ENCODE peak calls at places on chromosomes 1 and 21, in eight cellular contexts. One of them, this sample, is unnamed.

GRCh38 chr1:36352141-36352909 is 28.9 kb upstream of the EVA1B start:
- DNase-seq in left ventricle myocardium inferior: no peak
- DNase-seq in lung: no peak
- DNase-seq in fibroblast of the aortic adventitia: peak; percentile 23
- DNase-seq in H9: no peak
- DNase-seq in BJ: no peak
- DNase-seq in bronchial epithelial cell: no peak
- DNase-seq in nephron progenitor cell: no peak
- DNase-seq in this sample: no peak

GRCh38 chr1:88791192-88791591 is 100.2 kb downstream of the GTF2B start:
- DNase-seq in nephron progenitor cell: no peak
- DNase-seq in H9: no peak
- DNase-seq in BJ: no peak
- DNase-seq in fibroblast of the aortic adventitia: peak; percentile 8
- DNase-seq in bronchial epithelial cell: no peak
- DNase-seq in lung: no peak
- DNase-seq in left ventricle myocardium inferior: no peak
- DNase-seq in this sample: no peak

GRCh38 chr1:114154146-114154962 is 685 bp upstream of the SYT6 start:
- DNase-seq in lung: no peak
- DNase-seq in H9: peak; percentile 68
- DNase-seq in fibroblast of the aortic adventitia: peak; percentile 13
- DNase-seq in bronchial epithelial cell: no peak
- DNase-seq in BJ: no peak
- DNase-seq in left ventricle myocardium inferior: no peak
- DNase-seq in nephron progenitor cell: peak; percentile 59
- DNase-seq in this sample: no peak

GRCh38 chr1:82446955-82447354 is 646.2 kb downstream of the ADGRL2 start:
- DNase-seq in BJ: no peak
- DNase-seq in left ventricle myocardium inferior: no peak
- DNase-seq in fibroblast of the aortic adventitia: no peak
- DNase-seq in lung: no peak
- DNase-seq in H9: no peak
- DNase-seq in nephron progenitor cell: no peak
- DNase-seq in bronchial epithelial cell: no peak
- DNase-seq in this sample: no peak

GRCh38 chr1:168550971-168551370 is 7.2 kb upstream of the XCL2 start:
- DNase-seq in lung: no peak
- DNase-seq in BJ: no peak
- DNase-seq in H9: no peak
- DNase-seq in fibroblast of the aortic adventitia: peak; percentile 14
- DNase-seq in left ventricle myocardium inferior: no peak
- DNase-seq in bronchial epithelial cell: no peak
- DNase-seq in nephron progenitor cell: no peak
- DNase-seq in this sample: no peak

GRCh38 chr21:14995695-14996490 is 68.9 kb downstream of the NRIP1 start:
- DNase-seq in nephron progenitor cell: no peak
- DNase-seq in bronchial epithelial cell: no peak
- DNase-seq in lung: no peak
- DNase-seq in left ventricle myocardium inferior: no peak
- DNase-seq in H9: no peak
- DNase-seq in BJ: no peak
- DNase-seq in fibroblast of the aortic adventitia: peak; percentile 89
- DNase-seq in this sample: peak; percentile 13

GRCh38 chr1:176199707-176200106 is 7.4 kb downstream of the COP1 start:
- DNase-seq in nephron progenitor cell: no peak
- DNase-seq in BJ: no peak
- DNase-seq in H9: no peak
- DNase-seq in bronchial epithelial cell: no peak
- DNase-seq in fibroblast of the aortic adventitia: no peak
- DNase-seq in lung: no peak
- DNase-seq in left ventricle myocardium inferior: no peak
- DNase-seq in this sample: no peak

GRCh38 chr21:45592208-45592619 is 50.0 kb upstream of the SLC19A1 start:
- DNase-seq in H9: no peak
- DNase-seq in lung: no peak
- DNase-seq in BJ: no peak
- DNase-seq in bronchial epithelial cell: peak; percentile 4
- DNase-seq in nephron progenitor cell: no peak
- DNase-seq in left ventricle myocardium inferior: no peak
- DNase-seq in fibroblast of the aortic adventitia: peak; percentile 10
- DNase-seq in this sample: no peak

GRCh38 chr1:173475564-173476196 is 1.5 kb upstream of the PRDX6 start:
- DNase-seq in lung: no peak
- DNase-seq in H9: no peak
- DNase-seq in bronchial epithelial cell: peak; percentile 87
- DNase-seq in nephron progenitor cell: no peak
- DNase-seq in left ventricle myocardium inferior: no peak
- DNase-seq in fibroblast of the aortic adventitia: peak; percentile 75
- DNase-seq in BJ: no peak
- DNase-seq in this sample: peak; percentile 66

GRCh38 chr21:34946385-34947121 is 102.5 kb downstream of the RUNX1 start:
- DNase-seq in fibroblast of the aortic adventitia: no peak
- DNase-seq in nephron progenitor cell: no peak
- DNase-seq in bronchial epithelial cell: no peak
- DNase-seq in lung: no peak
- DNase-seq in H9: no peak
- DNase-seq in left ventricle myocardium inferior: no peak
- DNase-seq in BJ: no peak
- DNase-seq in this sample: no peak

GRCh38 chr1:234478152-234478480 is 863 bp downstream of the TARBP1 start:
- DNase-seq in bronchial epithelial cell: peak; percentile 56
- DNase-seq in lung: peak; percentile 66
- DNase-seq in H9: peak; percentile 76
- DNase-seq in BJ: no peak
- DNase-seq in fibroblast of the aortic adventitia: peak; percentile 28
- DNase-seq in nephron progenitor cell: no peak
- DNase-seq in left ventricle myocardium inferior: no peak
- DNase-seq in this sample: peak; percentile 54

GRCh38 chr1:64920936-64921589 is 45.3 kb downstream of the JAK1 start:
- DNase-seq in nephron progenitor cell: no peak
- DNase-seq in lung: no peak
- DNase-seq in bronchial epithelial cell: peak; percentile 48
- DNase-seq in BJ: no peak
- DNase-seq in H9: no peak
- DNase-seq in fibroblast of the aortic adventitia: peak; percentile 87
- DNase-seq in left ventricle myocardium inferior: no peak
- DNase-seq in this sample: peak; percentile 67

GRCh38 chr1:154988053-154988954 is 5.1 kb upstream of the LENEP start:
- DNase-seq in bronchial epithelial cell: no peak
- DNase-seq in H9: no peak
- DNase-seq in nephron progenitor cell: no peak
- DNase-seq in lung: no peak
- DNase-seq in BJ: no peak
- DNase-seq in fibroblast of the aortic adventitia: no peak
- DNase-seq in left ventricle myocardium inferior: no peak
- DNase-seq in this sample: no peak

GRCh38 chr1:220680085-220680687 is 10.0 kb upstream of the C1orf115 start:
- DNase-seq in H9: no peak
- DNase-seq in bronchial epithelial cell: peak; percentile 55
- DNase-seq in BJ: no peak
- DNase-seq in fibroblast of the aortic adventitia: peak; percentile 53
- DNase-seq in left ventricle myocardium inferior: no peak
- DNase-seq in nephron progenitor cell: peak; percentile 41
- DNase-seq in lung: no peak
- DNase-seq in this sample: peak; percentile 32

GRCh38 chr1:99606306-99606705 is 39.6 kb upstream of the PALMD start:
- DNase-seq in nephron progenitor cell: no peak
- DNase-seq in H9: no peak
- DNase-seq in left ventricle myocardium inferior: no peak
- DNase-seq in bronchial epithelial cell: no peak
- DNase-seq in lung: no peak
- DNase-seq in BJ: no peak
- DNase-seq in fibroblast of the aortic adventitia: no peak
- DNase-seq in this sample: no peak

GRCh38 chr21:29166333-29166732 is 35.9 kb downstream of the MAP3K7CL start:
- DNase-seq in bronchial epithelial cell: no peak
- DNase-seq in nephron progenitor cell: no peak
- DNase-seq in BJ: no peak
- DNase-seq in fibroblast of the aortic adventitia: no peak
- DNase-seq in lung: no peak
- DNase-seq in H9: no peak
- DNase-seq in left ventricle myocardium inferior: no peak
- DNase-seq in this sample: no peak

GRCh38 chr21:41373769-41374168 is 11.9 kb downstream of the MX2 start:
- DNase-seq in left ventricle myocardium inferior: no peak
- DNase-seq in fibroblast of the aortic adventitia: no peak
- DNase-seq in BJ: no peak
- DNase-seq in bronchial epithelial cell: no peak
- DNase-seq in lung: no peak
- DNase-seq in H9: peak; percentile 15
- DNase-seq in nephron progenitor cell: no peak
- DNase-seq in this sample: no peak

GRCh38 chr1:219325368-219325742 is 151.7 kb downstream of the LYPLAL1 start:
- DNase-seq in BJ: no peak
- DNase-seq in nephron progenitor cell: no peak
- DNase-seq in lung: no peak
- DNase-seq in bronchial epithelial cell: no peak
- DNase-seq in left ventricle myocardium inferior: no peak
- DNase-seq in fibroblast of the aortic adventitia: no peak
- DNase-seq in H9: no peak
- DNase-seq in this sample: no peak

GRCh38 chr1:53075761-53076163 is 13.7 kb downstream of the PODN start:
- DNase-seq in nephron progenitor cell: no peak
- DNase-seq in lung: no peak
- DNase-seq in bronchial epithelial cell: no peak
- DNase-seq in BJ: no peak
- DNase-seq in left ventricle myocardium inferior: peak; percentile 14
- DNase-seq in H9: no peak
- DNase-seq in fibroblast of the aortic adventitia: no peak
- DNase-seq in this sample: no peak
- TF ChIP-seq CTCF in nephron progenitor cell: no peak
- TF ChIP-seq CTCF in lung: no peak
- TF ChIP-seq CTCF in bronchial epithelial cell: no peak
- TF ChIP-seq CTCF in BJ: no peak
- TF ChIP-seq CTCF in left ventricle myocardium inferior: no peak
- TF ChIP-seq CTCF in H9: no peak
- TF ChIP-seq CTCF in fibroblast of the aortic adventitia: no peak
- TF ChIP-seq CTCF in this sample: no peak

GRCh38 chr1:66943361-66943969 is 18.7 kb downstream of the MIER1 start:
- DNase-seq in fibroblast of the aortic adventitia: no peak
- DNase-seq in left ventricle myocardium inferior: no peak
- DNase-seq in BJ: no peak
- DNase-seq in nephron progenitor cell: no peak
- DNase-seq in bronchial epithelial cell: no peak
- DNase-seq in lung: no peak
- DNase-seq in H9: no peak
- DNase-seq in this sample: no peak
- TF ChIP-seq CTCF in fibroblast of the aortic adventitia: no peak
- TF ChIP-seq CTCF in left ventricle myocardium inferior: no peak
- TF ChIP-seq CTCF in BJ: no peak
- TF ChIP-seq CTCF in nephron progenitor cell: no peak
- TF ChIP-seq CTCF in bronchial epithelial cell: no peak
- TF ChIP-seq CTCF in lung: no peak
- TF ChIP-seq CTCF in H9: no peak
- TF ChIP-seq CTCF in this sample: no peak

GRCh38 chr1:161200992-161201827 is 957 bp upstream of the NDUFS2 start:
- DNase-seq in bronchial epithelial cell: no peak
- DNase-seq in lung: peak; percentile 52
- DNase-seq in BJ: no peak
- DNase-seq in left ventricle myocardium inferior: peak; percentile 56
- DNase-seq in nephron progenitor cell: no peak
- DNase-seq in H9: no peak
- DNase-seq in fibroblast of the aortic adventitia: peak; percentile 88
- DNase-seq in this sample: no peak

GRCh38 chr1:161198877-161199431 is at the start of gene ADAMTS4:
- DNase-seq in nephron progenitor cell: no peak
- DNase-seq in lung: peak; percentile 53
- DNase-seq in BJ: no peak
- DNase-seq in left ventricle myocardium inferior: peak; percentile 73
- DNase-seq in fibroblast of the aortic adventitia: peak; percentile 91
- DNase-seq in bronchial epithelial cell: no peak
- DNase-seq in H9: peak; percentile 82
- DNase-seq in this sample: no peak

GRCh38 chr1:161199506-161200119 is 759 bp upstream of the ADAMTS4 start:
- DNase-seq in BJ: no peak
- DNase-seq in lung: no peak
- DNase-seq in left ventricle myocardium inferior: no peak
- DNase-seq in fibroblast of the aortic adventitia: no peak
- DNase-seq in bronchial epithelial cell: no peak
- DNase-seq in nephron progenitor cell: no peak
- DNase-seq in H9: no peak
- DNase-seq in this sample: no peak

GRCh38 chr1:161200421-161200991 is 1.7 kb upstream of the ADAMTS4 start:
- DNase-seq in bronchial epithelial cell: no peak
- DNase-seq in fibroblast of the aortic adventitia: no peak
- DNase-seq in H9: peak; percentile 50
- DNase-seq in nephron progenitor cell: no peak
- DNase-seq in BJ: no peak
- DNase-seq in left ventricle myocardium inferior: no peak
- DNase-seq in lung: no peak
- DNase-seq in this sample: no peak

GRCh38 chr1:161201828-161202712 is at the start of gene NDUFS2:
- DNase-seq in bronchial epithelial cell: peak; percentile 97
- DNase-seq in lung: peak; percentile 98
- DNase-seq in nephron progenitor cell: peak; percentile 92
- DNase-seq in H9: peak; percentile 99
- DNase-seq in left ventricle myocardium inferior: peak; percentile 98
- DNase-seq in BJ: peak; percentile 93
- DNase-seq in fibroblast of the aortic adventitia: peak; percentile 99
- DNase-seq in this sample: peak; percentile 97
- TF ChIP-seq CTCF in bronchial epithelial cell: peak; percentile 26
- TF ChIP-seq CTCF in lung: no peak
- TF ChIP-seq CTCF in nephron progenitor cell: peak; percentile 10
- TF ChIP-seq CTCF in H9: peak; percentile 56
- TF ChIP-seq CTCF in left ventricle myocardium inferior: no peak
- TF ChIP-seq CTCF in BJ: peak; percentile 39
- TF ChIP-seq CTCF in fibroblast of the aortic adventitia: peak; percentile 26
- TF ChIP-seq CTCF in this sample: peak; percentile 20

GRCh38 chr1:113055570-113055969 is 17.4 kb upstream of the LRIG2 start:
- DNase-seq in H9: no peak
- DNase-seq in nephron progenitor cell: no peak
- DNase-seq in BJ: no peak
- DNase-seq in fibroblast of the aortic adventitia: no peak
- DNase-seq in lung: no peak
- DNase-seq in left ventricle myocardium inferior: no peak
- DNase-seq in bronchial epithelial cell: no peak
- DNase-seq in this sample: no peak

GRCh38 chr1:113053344-113054138 is 19.5 kb upstream of the LRIG2 start:
- DNase-seq in lung: no peak
- DNase-seq in bronchial epithelial cell: no peak
- DNase-seq in H9: no peak
- DNase-seq in left ventricle myocardium inferior: no peak
- DNase-seq in fibroblast of the aortic adventitia: no peak
- DNase-seq in BJ: no peak
- DNase-seq in nephron progenitor cell: no peak
- DNase-seq in this sample: no peak

GRCh38 chr1:113058861-113059441 is 14.0 kb upstream of the LRIG2 start:
- DNase-seq in BJ: no peak
- DNase-seq in fibroblast of the aortic adventitia: no peak
- DNase-seq in left ventricle myocardium inferior: no peak
- DNase-seq in bronchial epithelial cell: no peak
- DNase-seq in nephron progenitor cell: peak; percentile 31
- DNase-seq in lung: no peak
- DNase-seq in H9: no peak
- DNase-seq in this sample: no peak

DNA sequence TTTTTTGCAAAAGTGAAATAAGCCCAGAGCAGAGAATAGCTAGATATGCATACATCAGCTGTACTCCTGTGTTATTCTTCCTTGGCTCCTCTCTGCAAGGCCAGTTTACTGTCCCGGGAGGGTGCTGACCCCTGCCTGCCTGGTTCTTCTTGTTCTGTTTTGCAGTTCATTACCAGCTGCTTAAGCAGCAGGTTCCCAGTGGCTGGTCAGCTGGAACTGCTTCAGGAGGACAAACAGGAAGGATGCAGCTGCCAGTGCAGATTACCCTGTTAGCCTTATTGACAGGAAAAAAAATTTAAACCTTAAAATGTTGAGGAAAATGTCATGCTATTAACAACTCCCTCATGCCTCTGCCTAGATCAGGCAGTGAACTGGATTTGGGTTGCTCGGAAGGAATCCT is 16.0 kb upstream of the LRIG2 start:
- DNase-seq in lung: no peak
- DNase-seq in BJ: no peak
- DNase-seq in H9: peak; percentile 51
- DNase-seq in nephron progenitor cell: peak; percentile 53
- DNase-seq in left ventricle myocardium inferior: no peak
- DNase-seq in fibroblast of the aortic adventitia: no peak
- DNase-seq in bronchial epithelial cell: no peak
- DNase-seq in this sample: no peak
- TF ChIP-seq CTCF in lung: no peak
- TF ChIP-seq CTCF in BJ: no peak
- TF ChIP-seq CTCF in H9: peak; percentile 20
- TF ChIP-seq CTCF in nephron progenitor cell: no peak
- TF ChIP-seq CTCF in left ventricle myocardium inferior: no peak
- TF ChIP-seq CTCF in fibroblast of the aortic adventitia: no peak
- TF ChIP-seq CTCF in bronchial epithelial cell: no peak
- TF ChIP-seq CTCF in this sample: no peak